ENCODE peak calls at places on chromosome X, in seven cellular contexts. C is upper lobe of right lung, S is adrenal gland, N is body of pancreas, T is Karpas-422, W is tibial artery, R is right lobe of liver. L is an unnamed sample. For H3K4me1, the result is how much of the 10 kb centered on the place peaks cover.

GRCh38 chrX:48532201-48532600 is 7.3 kb upstream of the TBC1D25 start:
- DNase-seq in C (no peak), W (no peak), S (no peak), N (no peak), T (no peak), R (no peak), L (no peak)

GRCh38 chrX:137171626-137172025 is 137.8 kb upstream of the GPR101 start:
- DNase-seq in C (no peak), T (no peak), N (no peak), W (no peak), S (no peak), R (no peak), L (no peak)

GRCh38 chrX:3346436-3347329 is at the start of gene MXRA5:
- DNase-seq in C (no peak), N (peak), T (no peak), W (no peak), R (no peak), S (peak), L (no peak)

GRCh38 chrX:37353646-37354045 is 4.5 kb downstream of the PRRG1 start:
- DNase-seq in W (no peak), T (no peak), S (no peak), R (no peak), C (no peak), N (no peak), L (no peak)

GRCh38 chrX:43573441-43574015 is 82.6 kb upstream of the MAOA start:
- DNase-seq in T (no peak), N (no peak), S (no peak), C (no peak), W (no peak), R (no peak), L (no peak)

GRCh38 chrX:35890699-35891098 is 28.8 kb upstream of the CFAP47 start:
- DNase-seq in T (peak), R (peak), C (peak), W (peak), S (peak), N (peak), L (no peak)

GRCh38 chrX:80139564-80139963 is 125.0 kb downstream of the TBX22 start:
- DNase-seq in W (no peak), T (no peak), S (no peak), C (no peak), N (no peak), R (no peak), L (no peak)

GRCh38 chrX:14398725-14399124 is 130.6 kb upstream of the GLRA2 start:
- DNase-seq in T (no peak), W (no peak), S (peak), R (no peak), C (no peak), N (peak), L (no peak)

GRCh38 chrX:9566150-9566621 is 101.3 kb downstream of the TBL1X start:
- DNase-seq in R (peak), W (peak), C (no peak), S (peak), N (peak), T (no peak), L (peak)

GRCh38 chrX:123084797-123085196 is 99.3 kb upstream of the GRIA3 start:
- DNase-seq in R (no peak), N (no peak), S (no peak), T (no peak), W (no peak), C (no peak), L (no peak)

GRCh38 chrX:104183685-104184084 is 17.4 kb downstream of the FAM199X start:
- DNase-seq in N (no peak), R (no peak), C (no peak), T (no peak), W (no peak), S (no peak), L (no peak)

GRCh38 chrX:154542723-154543424 is 3.8 kb downstream of the G6PD start:
- DNase-seq in R (peak), N (peak), C (peak), S (no peak), W (peak), T (no peak), L (no peak)

GRCh38 chrX:54891573-54891972 is 29.1 kb upstream of the TRO start:
- DNase-seq in N (peak), T (peak), C (no peak), W (no peak), S (peak), R (peak), L (no peak)

GRCh38 chrX:65695849-65696248 is 28.4 kb downstream of the MSN start:
- DNase-seq in S (no peak), N (no peak), R (no peak), C (no peak), T (no peak), W (no peak), L (no peak)

GRCh38 chrX:63963382-63963781 is 178.4 kb upstream of the ARHGEF9 start:
- DNase-seq in T (no peak), C (no peak), R (no peak), N (no peak), W (no peak), S (no peak), L (no peak)

GRCh38 chrX:44795945-44796450 is 47.8 kb upstream of the DUSP21 start:
- DNase-seq in C (no peak), W (no peak), S (no peak), N (no peak), R (no peak), T (no peak), L (no peak)

DNA sequence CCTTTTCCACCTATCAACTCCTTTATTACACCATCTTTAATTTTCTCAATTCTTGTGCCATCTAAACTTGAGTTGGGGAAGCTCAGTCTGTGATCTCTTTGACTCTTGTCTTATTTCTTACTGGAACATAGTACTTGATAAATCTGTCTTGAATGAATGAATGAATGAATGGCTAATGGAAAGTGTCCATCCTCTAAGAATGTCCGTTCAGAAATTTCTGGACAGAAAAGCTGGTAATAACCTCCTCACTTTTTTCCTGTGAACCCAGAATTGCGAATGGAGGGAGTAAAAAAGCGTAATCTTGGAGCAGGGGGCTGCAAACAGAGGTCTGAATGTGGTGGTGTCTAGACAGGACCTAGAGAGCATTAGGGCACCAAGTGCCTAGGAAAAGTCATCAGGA is 9.4 kb upstream of the CLTRN start:
- DNase-seq in W (no peak), R (no peak), N (no peak), C (no peak), T (no peak), S (no peak), L (no peak)
- H3K4me1 ChIP-seq in W (under half), R (under half), N (under half), C (under half), T (under half), S (under half), L (under half)

DNA sequence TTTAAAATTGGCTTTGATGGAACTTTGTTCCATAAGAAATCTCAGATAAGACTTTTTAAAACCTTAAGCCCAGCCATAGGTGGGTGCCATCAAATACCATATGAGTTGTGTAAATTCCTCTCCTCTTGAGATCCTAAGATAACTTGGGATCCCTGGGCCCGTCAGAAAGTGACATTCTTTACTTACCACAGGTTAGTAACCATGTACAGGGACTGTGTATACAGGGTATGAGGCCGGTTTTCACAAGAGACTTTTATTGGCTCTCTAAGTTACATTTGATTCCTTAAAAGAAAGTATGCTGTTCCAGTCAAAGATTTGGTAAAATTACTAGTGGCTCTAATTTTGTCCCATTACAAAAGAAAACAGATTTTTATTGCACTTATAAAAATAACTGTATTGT is 110.1 kb downstream of the APOOL start:
- DNase-seq in T (no peak), R (no peak), W (no peak), N (no peak), C (no peak), S (no peak), L (no peak)
- H3K4me1 ChIP-seq in T (under half), R (under half), W (under half), N (under half), C (under half), S (under half), L (under half)

GRCh38 chrX:149818652-149819051 is 36.9 kb downstream of the MAGEA9 start:
- DNase-seq in T (no peak), C (no peak), N (no peak), R (no peak), W (no peak), S (no peak), L (no peak)

GRCh38 chrX:149819371-149819770 is 37.6 kb downstream of the MAGEA9 start:
- DNase-seq in R (no peak), T (no peak), C (no peak), N (no peak), W (no peak), S (no peak), L (no peak)
- H3K4me1 ChIP-seq in R (under half), T (under half), C (under half), N (under half), W (under half), S (under half), L (under half)

DNA sequence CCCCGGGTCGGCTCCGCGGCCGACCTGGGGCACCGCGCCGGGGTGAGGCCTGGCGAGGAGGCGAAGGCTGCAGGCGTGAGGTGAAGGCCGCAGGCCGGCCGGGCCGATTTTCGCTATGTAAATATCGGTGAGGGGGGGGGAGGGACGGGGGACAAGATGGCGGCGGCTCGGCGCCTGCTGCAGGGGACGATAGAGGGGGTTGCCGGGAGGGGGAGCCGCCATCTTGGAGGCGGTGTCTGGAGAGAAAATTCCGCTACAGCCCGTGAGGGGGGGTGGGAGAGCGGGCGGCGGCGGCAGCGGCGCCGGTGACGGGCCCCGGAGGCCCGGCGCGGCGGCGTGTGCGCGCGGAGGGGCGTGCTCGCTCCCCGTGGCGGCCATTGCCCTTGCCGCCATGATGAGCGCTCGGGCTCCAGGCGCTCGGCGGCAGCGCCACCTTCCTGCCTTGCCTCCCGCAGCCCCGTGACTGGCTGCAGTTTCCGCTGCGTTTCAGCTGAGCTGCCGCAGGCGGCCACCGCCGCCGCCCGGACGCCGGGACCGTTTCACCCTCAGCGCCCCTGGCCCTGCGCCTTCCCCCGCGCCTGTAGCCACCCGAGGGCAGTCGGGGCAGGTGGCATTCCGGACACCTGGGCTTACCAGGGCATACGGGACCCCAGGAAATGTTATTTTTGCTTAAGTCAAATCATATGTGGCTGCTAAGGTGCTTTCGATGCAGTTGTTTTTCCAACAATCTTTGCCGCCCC is 692 bp downstream of the ZFX start:
- DNase-seq in W (peak), N (peak), C (peak), T (peak), R (peak), S (peak), L (peak)
- H3K4me1 ChIP-seq in W (half or more), N (under half), C (under half), T (under half), R (under half), S (half or more), L (under half)

GRCh38 chrX:100642296-100642695 is 1.7 kb upstream of the SRPX2 start:
- DNase-seq in T (no peak), W (no peak), C (no peak), N (no peak), S (no peak), R (no peak), L (no peak)

GRCh38 chrX:100647095-100647494 is 3.1 kb downstream of the SRPX2 start:
- DNase-seq in W (peak), C (no peak), T (peak), R (no peak), S (peak), N (no peak), L (peak)

GRCh38 chrX:100643943-100644587 is at the start of gene SRPX2:
- DNase-seq in W (peak), S (peak), R (no peak), C (no peak), N (peak), T (no peak), L (peak)

GRCh38 chrX:100645106-100645505 is 1.1 kb downstream of the SRPX2 start:
- DNase-seq in T (no peak), S (no peak), C (no peak), W (no peak), N (no peak), R (no peak), L (no peak)

DNA sequence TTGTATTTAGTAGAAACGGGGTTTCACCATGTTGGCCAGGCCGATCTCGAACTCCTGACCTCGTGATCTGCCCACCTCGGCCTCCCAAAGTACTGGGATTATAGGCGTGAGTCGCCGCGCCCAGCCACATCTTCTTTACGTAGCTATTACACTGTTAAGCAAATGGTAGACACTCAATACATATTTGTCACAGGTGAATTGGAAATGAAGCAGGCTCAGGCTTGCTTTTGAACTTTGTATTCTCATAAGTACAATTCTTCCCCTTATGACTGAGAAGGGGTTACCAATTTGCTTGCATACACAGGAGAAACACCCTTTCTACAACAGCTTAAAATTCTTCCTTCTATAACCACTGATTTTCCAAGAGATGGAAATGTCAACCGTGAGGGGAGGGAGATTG is 787 bp upstream of the SRPX2 start:
- DNase-seq in S (no peak), N (no peak), W (no peak), C (no peak), T (no peak), R (no peak), L (no peak)
- H3K4me1 ChIP-seq in S (under half), N (under half), W (under half), C (under half), T (under half), R (under half), L (under half)

GRCh38 chrX:12891167-12891566 is 15.3 kb upstream of the TLR8 start:
- DNase-seq in N (no peak), T (no peak), R (no peak), W (no peak), S (no peak), C (no peak), L (no peak)

GRCh38 chrX:12890467-12890866 is 16.0 kb upstream of the TLR8 start:
- DNase-seq in R (no peak), S (no peak), W (no peak), N (no peak), C (no peak), T (no peak), L (no peak)

GRCh38 chrX:12895856-12896255 is 10.6 kb upstream of the TLR8 start:
- DNase-seq in T (no peak), W (no peak), C (no peak), N (no peak), S (no peak), R (no peak), L (no peak)

GRCh38 chrX:12894074-12894691 is 12.2 kb upstream of the TLR8 start:
- DNase-seq in T (peak), W (no peak), S (no peak), C (no peak), N (no peak), R (no peak), L (no peak)

GRCh38 chrX:12891915-12892506 is 14.4 kb upstream of the TLR8 start:
- DNase-seq in W (no peak), S (no peak), C (no peak), T (no peak), N (no peak), R (no peak), L (no peak)
- H3K4me1 ChIP-seq in W (under half), S (under half), C (under half), T (under half), N (under half), R (under half), L (under half)

GRCh38 chrX:130086414-130087207 is 23.7 kb downstream of the ELF4 start:
- DNase-seq in N (no peak), W (no peak), S (no peak), R (no peak), T (peak), C (no peak), L (no peak)
- H3K4me1 ChIP-seq in N (under half), W (under half), S (under half), R (under half), T (half or more), C (under half), L (under half)

GRCh38 chrX:19886375-19886774 is 1.0 kb downstream of the SH3KBP1 start:
- DNase-seq in R (no peak), S (no peak), T (no peak), W (no peak), C (no peak), N (no peak), L (no peak)

GRCh38 chrX:19888419-19888879 is 1.0 kb upstream of the SH3KBP1 start:
- DNase-seq in W (no peak), N (peak), R (no peak), S (peak), C (no peak), T (peak), L (peak)

GRCh38 chrX:19883878-19884277 is 3.5 kb downstream of the SH3KBP1 start:
- DNase-seq in C (no peak), R (no peak), N (no peak), W (no peak), S (no peak), T (peak), L (no peak)

GRCh38 chrX:19886888-19887531 is 390 bp downstream of the SH3KBP1 start:
- DNase-seq in T (peak), S (peak), N (peak), W (peak), R (peak), C (peak), L (no peak)

DNA sequence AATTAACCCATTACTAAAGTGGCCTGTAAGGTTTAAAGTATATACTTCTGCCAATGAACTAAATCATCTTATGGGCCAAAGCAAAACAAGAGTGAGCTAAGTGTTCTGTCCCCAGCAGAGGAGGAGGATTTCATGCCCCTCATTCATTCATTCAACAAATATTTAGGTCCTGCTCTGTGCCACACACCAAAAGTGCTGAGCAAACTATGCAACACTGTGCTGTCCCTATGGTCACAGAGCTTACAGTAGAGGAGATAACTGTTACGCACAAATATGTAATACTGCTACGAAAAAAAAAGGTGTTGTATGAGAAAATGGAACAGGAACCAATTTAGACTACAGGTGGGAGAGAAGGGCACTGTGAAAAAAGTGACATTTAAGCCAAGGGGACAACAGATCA is 1.7 kb downstream of the SH3KBP1 start:
- DNase-seq in N (no peak), W (no peak), R (no peak), T (peak), C (no peak), S (no peak), L (no peak)
- H3K4me1 ChIP-seq in N (under half), W (under half), R (under half), T (half or more), C (under half), S (under half), L (under half)

GRCh38 chrX:41092776-41093175 is 7.5 kb downstream of the USP9X start:
- DNase-seq in R (no peak), T (no peak), N (no peak), S (no peak), C (no peak), W (no peak), L (no peak)
- H3K4me1 ChIP-seq in R (under half), T (under half), N (half or more), S (half or more), C (under half), W (half or more), L (under half)

DNA sequence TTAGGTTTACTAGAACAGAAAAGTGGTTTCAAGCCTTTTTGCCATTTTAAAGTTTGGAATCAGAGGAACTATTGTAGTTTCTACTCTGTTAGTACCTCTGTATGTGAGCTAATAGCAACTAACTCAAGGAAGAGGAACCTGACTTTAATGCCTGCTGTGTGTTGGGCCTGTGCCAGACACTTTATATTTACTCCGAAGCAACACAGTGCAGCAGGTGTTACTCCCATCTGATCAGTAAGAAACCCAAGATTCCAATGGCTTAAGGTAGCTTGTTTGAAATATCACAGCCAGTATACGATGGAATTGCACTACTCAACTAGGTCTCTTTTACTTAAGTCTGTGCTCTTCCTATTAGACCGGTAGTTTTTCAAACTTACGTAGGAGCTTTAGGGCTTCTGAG is 79.2 kb downstream of the USP9X start:
- DNase-seq in R (no peak), N (peak), W (no peak), T (no peak), S (no peak), C (no peak), L (no peak)
- H3K4me1 ChIP-seq in R (under half), N (under half), W (under half), T (under half), S (under half), C (under half), L (under half)

L was measured in uterus.